ENCODE peak calls at places on chromosome 18, in five cellular contexts. M is breast epithelium, O is stomach, X is HCT116, H is transverse colon. U is an unnamed sample. For H3K4me1 and H3K9me3, the result is how much of the 10 kb centered on the place peaks cover.

GRCh38 chr18:36850527-36851201 is 21.7 kb downstream of the KIAA1328 start:
- DNase-seq in M (no peak), O (no peak), X (peak), H (no peak), U (no peak)

GRCh38 chr18:49817947-49818346 is 4.6 kb upstream of the ACAA2 start:
- DNase-seq in M (no peak), O (no peak), X (no peak), H (peak), U (no peak)

GRCh38 chr18:69636529-69637301 is 236.0 kb downstream of the DOK6 start:
- DNase-seq in M (no peak), O (no peak), X (no peak), H (no peak), U (no peak)

GRCh38 chr18:57898506-57899124 is 95.5 kb upstream of the ATP8B1 start:
- DNase-seq in M (no peak), O (no peak), X (no peak), H (no peak), U (no peak)

GRCh38 chr18:36628435-36629094 is 200.2 kb downstream of the TPGS2 start:
- DNase-seq in M (no peak), O (no peak), X (no peak), H (no peak), U (no peak)

GRCh38 chr18:31977270-31977872 is 34.4 kb upstream of the TRAPPC8 start:
- DNase-seq in M (no peak), O (no peak), X (peak), H (peak), U (no peak)

GRCh38 chr18:58345064-58345463 is 283.8 kb downstream of the ALPK2 start:
- DNase-seq in M (no peak), O (no peak), X (no peak), H (no peak), U (peak)

GRCh38 chr18:65091737-65092329 is 659.0 kb upstream of the CDH7 start:
- DNase-seq in M (no peak), O (no peak), X (no peak), H (no peak), U (no peak)

GRCh38 chr18:58911241-58911640 is 46.6 kb downstream of the ZNF532 start:
- DNase-seq in M (no peak), O (no peak), X (no peak), H (no peak), U (no peak)

GRCh38 chr18:6022840-6023239 is 127.5 kb upstream of the TMEM200C start:
- DNase-seq in M (no peak), O (no peak), X (no peak), H (no peak), U (no peak)

GRCh38 chr18:9825571-9826073 is 60.2 kb upstream of the TXNDC2 start:
- DNase-seq in M (no peak), O (no peak), X (peak), H (peak), U (peak)

GRCh38 chr18:45760443-45761036 is 36.6 kb downstream of the SLC14A1 start:
- DNase-seq in M (no peak), O (no peak), X (no peak), H (no peak), U (no peak)

GRCh38 chr18:46169464-46169941 is 65.3 kb downstream of the HAUS1 start:
- DNase-seq in M (no peak), O (no peak), X (no peak), H (no peak), U (no peak)

GRCh38 chr18:21038201-21038600 is 73.4 kb downstream of the ROCK1 start:
- DNase-seq in M (no peak), O (no peak), X (no peak), H (no peak), U (no peak)

GRCh38 chr18:58584219-58585127 is 44.4 kb downstream of the ALPK2 start:
- DNase-seq in M (no peak), O (no peak), X (no peak), H (no peak), U (no peak)

GRCh38 chr18:22168360-22168921 is 948 bp upstream of the GATA6 start:
- DNase-seq in M (no peak), O (peak), X (no peak), H (peak), U (no peak)

GRCh38 chr18:55592106-55592505 is 4.1 kb upstream of the TCF4 start:
- DNase-seq in M (no peak), O (no peak), X (no peak), H (no peak), U (no peak)

GRCh38 chr18:58104071-58104470 is 60.0 kb downstream of the NEDD4L start:
- DNase-seq in M (no peak), O (no peak), X (no peak), H (no peak), U (no peak)

GRCh38 chr18:48740846-48741485 is 202.1 kb downstream of the CTIF start:
- DNase-seq in M (no peak), O (no peak), X (no peak), H (no peak), U (no peak)

GRCh38 chr18:55199291-55199963 is 240.2 kb upstream of the CCDC68 start:
- DNase-seq in M (no peak), O (no peak), X (no peak), H (no peak), U (peak)

GRCh38 chr18:9596257-9596656 is 18.1 kb downstream of the PPP4R1 start:
- DNase-seq in M (no peak), O (no peak), X (no peak), H (no peak), U (no peak)

GRCh38 chr18:31490838-31491237 is 7.1 kb upstream of the DSG2 start:
- DNase-seq in M (no peak), O (no peak), X (no peak), H (no peak), U (no peak)

GRCh38 chr18:32056613-32057358 is 34.9 kb upstream of the RNF138 start:
- DNase-seq in M (no peak), O (no peak), X (no peak), H (no peak), U (no peak)

GRCh38 chr18:36440614-36441013 is 143.1 kb downstream of the FHOD3 start:
- DNase-seq in M (no peak), O (no peak), X (no peak), H (no peak), U (no peak)

GRCh38 chr18:616380-616995 is 19.7 kb downstream of the CLUL1 start:
- DNase-seq in M (no peak), O (no peak), X (peak), H (no peak), U (no peak)

GRCh38 chr18:68489018-68489792 is 225.7 kb downstream of the TMX3 start:
- DNase-seq in M (no peak), O (no peak), X (no peak), H (no peak), U (no peak)

GRCh38 chr18:43563780-43564179 is 286.5 kb upstream of the SYT4 start:
- DNase-seq in M (no peak), O (peak), X (no peak), H (no peak), U (no peak)

GRCh38 chr18:76448262-76449109 is 46.6 kb downstream of the ZNF516 start:
- DNase-seq in M (no peak), O (no peak), X (no peak), H (no peak), U (no peak)

GRCh38 chr18:27967938-27968803 is 208.8 kb downstream of the CDH2 start:
- DNase-seq in M (no peak), O (no peak), X (no peak), H (no peak), U (no peak)

GRCh38 chr18:68596016-68596415 is 118.9 kb downstream of the TMX3 start:
- DNase-seq in M (no peak), O (no peak), X (no peak), H (no peak), U (no peak)

GRCh38 chr18:25587545-25587944 is 235.6 kb upstream of the ZNF521 start:
- DNase-seq in M (no peak), O (no peak), X (no peak), H (no peak), U (no peak)

GRCh38 chr18:80253871-80254492 is 6.7 kb upstream of the PARD6G start:
- DNase-seq in M (no peak), O (no peak), X (peak), H (no peak), U (no peak)

GRCh38 chr18:67285583-67285982 is 230.9 kb downstream of the DSEL start:
- DNase-seq in M (no peak), O (no peak), X (no peak), H (no peak), U (no peak)

GRCh38 chr18:59024829-59025228 is 114.9 kb upstream of the SEC11C start:
- DNase-seq in M (no peak), O (no peak), X (no peak), H (no peak), U (no peak)

GRCh38 chr18:54033087-54033486 is 191.4 kb downstream of the MBD2 start:
- DNase-seq in M (no peak), O (no peak), X (no peak), H (no peak), U (no peak)

DNA sequence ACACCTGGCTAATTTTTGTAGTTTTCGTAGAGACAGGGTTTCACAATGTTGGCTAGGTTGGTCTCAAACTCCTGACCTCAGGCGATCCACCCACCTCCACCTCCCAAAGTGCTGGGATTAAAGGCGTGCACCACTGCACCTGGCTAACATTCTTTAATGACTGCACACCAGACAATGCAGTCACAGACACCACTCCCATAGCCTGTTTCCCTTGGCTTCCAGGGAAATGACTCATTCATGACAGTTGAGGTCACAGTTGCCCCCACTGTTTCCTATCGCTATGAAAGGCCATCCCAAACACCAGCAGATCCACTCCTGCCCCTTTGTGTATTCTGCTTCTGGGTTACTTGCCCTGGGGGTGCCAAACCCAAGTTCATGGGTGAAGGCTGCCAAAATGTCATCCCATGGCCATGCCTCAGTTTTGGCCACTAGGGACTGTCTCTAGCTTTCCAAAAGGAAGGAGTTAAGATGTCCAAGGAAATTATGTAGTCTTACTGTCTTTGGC is 8.7 kb downstream of the CHMP1B start:
- DNase-seq in M (no peak), O (no peak), X (peak), H (peak), U (no peak)
- TF ChIP-seq POLR2AphosphoS5 in M (no peak), O (peak), X (peak), H (no peak), U (peak)

GRCh38 chr18:63284173-63284765 is 35.3 kb downstream of the BCL2 start:
- DNase-seq in M (no peak), O (no peak), X (no peak), H (no peak), U (no peak)
- H3K4me1 ChIP-seq in M (under half), O (under half), X (under half), H (under half), U (under half)

DNA sequence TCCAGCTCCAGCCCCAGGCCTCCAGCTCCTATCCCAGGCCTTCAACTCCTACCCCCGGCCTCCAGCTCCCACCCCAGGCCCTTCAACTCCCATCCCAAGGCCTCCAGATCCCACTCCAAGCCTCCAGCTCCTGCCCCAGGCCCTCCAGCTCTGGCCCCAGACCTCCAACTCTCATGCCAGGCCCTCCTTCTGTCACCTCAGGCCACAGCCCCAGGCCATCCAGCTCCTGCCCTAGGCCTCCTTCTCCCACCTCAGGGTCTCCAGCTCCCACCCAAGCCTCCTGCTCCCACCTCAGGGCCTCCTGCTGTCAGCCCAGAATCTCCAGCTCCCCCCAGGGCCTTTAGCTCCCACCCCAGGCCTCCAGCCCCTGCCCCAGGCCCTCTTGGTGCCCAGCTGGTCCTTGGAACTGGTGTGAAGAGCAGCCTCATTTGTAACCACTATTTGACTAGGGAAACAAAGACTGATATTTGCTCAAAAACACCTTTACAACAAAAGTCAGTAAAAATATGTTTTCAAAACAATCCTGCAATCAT is 67.8 kb upstream of the SALL3 start:
- DNase-seq in M (no peak), O (no peak), X (no peak), H (no peak), U (no peak)
- H3K9me3 ChIP-seq in M (under half), O (under half), X (under half), H (under half), U (under half)

DNA sequence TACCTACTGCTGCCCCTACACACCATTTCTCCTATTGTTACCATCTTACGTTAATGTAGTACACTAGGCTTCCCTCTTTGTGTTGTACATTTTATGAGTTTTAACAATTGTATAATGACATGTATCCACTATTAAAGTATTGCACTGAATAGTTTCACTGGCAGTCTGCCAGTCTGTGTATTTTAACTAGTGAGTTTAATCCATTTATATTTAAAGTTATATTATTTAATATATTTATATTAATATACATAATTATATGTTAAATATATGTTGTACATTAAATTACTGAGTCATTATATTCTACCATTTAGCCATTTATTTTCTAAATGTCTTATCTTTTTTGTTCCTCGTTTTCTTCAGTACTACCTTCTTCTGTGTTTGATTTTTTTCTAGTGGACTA is 44.8 kb upstream of the PHLPP1 start:
- DNase-seq in M (no peak), O (no peak), X (no peak), H (no peak), U (no peak)
- TF ChIP-seq POLR2AphosphoS5 in M (no peak), O (no peak), X (no peak), H (no peak), U (no peak)

GRCh38 chr18:23460285-23461273 is 7.5 kb downstream of the RIOK3 start:
- DNase-seq in M (no peak), O (no peak), X (no peak), H (peak), U (no peak)
- H3K4me1 ChIP-seq in M (under half), O (under half), X (under half), H (half or more), U (under half)

DNA sequence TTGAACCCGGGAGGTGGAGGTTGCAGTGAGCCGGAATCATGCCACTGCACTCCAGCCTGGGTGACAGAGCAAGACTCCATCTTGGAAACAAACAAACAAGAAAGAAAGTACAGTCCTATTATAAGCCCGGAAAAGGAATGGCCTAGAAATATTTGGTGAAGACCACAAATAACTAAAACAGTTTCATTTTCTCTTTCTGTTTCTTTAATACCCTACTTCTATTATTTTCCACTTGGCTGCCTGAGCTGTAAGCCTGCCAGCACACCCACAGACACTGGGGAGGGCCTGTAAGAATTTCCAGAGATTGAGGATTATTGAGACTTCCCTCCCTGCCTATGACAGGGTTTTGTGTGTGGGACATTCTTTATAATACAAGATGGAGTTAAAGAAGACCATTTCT is 188.0 kb upstream of the DCC start:
- DNase-seq in M (no peak), O (no peak), X (no peak), H (no peak), U (no peak)
- H3K9me3 ChIP-seq in M (under half), O (under half), X (under half), H (under half), U (under half)

U was measured in esophagus muscularis mucosa.